ENCODE peak calls at places on chromosomes 11 and 22, in seven cellular contexts. V is frontal cortex; M is activated naive CD4-positive, alpha-beta T cell treated with Interleukin-2 at 50 U/mL for 16 hours; S is GM19239; P is dorsolateral prefrontal cortex; D is T-helper 2 cell; K is psoas muscle. N is an unnamed sample.

GRCh38 chr11:11501546-11502274 is 120.1 kb downstream of the GALNT18 start:
- DNase-seq in V (no peak), M (no peak), S (no peak), P (no peak), D (no peak), K (no peak), N (no peak)

GRCh38 chr11:120184946-120185677 is 25.7 kb upstream of the OAF start:
- DNase-seq in V (no peak), M (no peak), S (no peak), P (no peak), D (no peak), K (peak), N (no peak)

GRCh38 chr11:29260939-29261705 is 755.7 kb downstream of the KCNA4 start:
- DNase-seq in V (no peak), M (no peak), S (no peak), P (no peak), D (no peak), K (no peak), N (no peak)

GRCh38 chr22:45129703-45130524 is 33.8 kb upstream of the NUP50 start:
- DNase-seq in V (no peak), M (peak), S (peak), P (no peak), D (no peak), K (no peak), N (no peak)

GRCh38 chr11:60700689-60701508 is 1.5 kb downstream of the MS4A8 start:
- DNase-seq in V (no peak), M (no peak), S (no peak), P (no peak), D (no peak), K (no peak), N (no peak)

GRCh38 chr22:18066181-18066859 is 11.5 kb upstream of the PEX26 start:
- DNase-seq in V (no peak), M (no peak), S (no peak), P (no peak), D (no peak), K (no peak), N (no peak)

GRCh38 chr11:111540114-111540920 is at the start of gene LAYN:
- DNase-seq in V (peak), M (no peak), S (no peak), P (peak), D (no peak), K (peak), N (no peak)

GRCh38 chr11:75313457-75314272 is 37.8 kb downstream of the ARRB1 start:
- DNase-seq in V (no peak), M (no peak), S (no peak), P (no peak), D (no peak), K (peak), N (no peak)

GRCh38 chr11:134071306-134071705 is 2.4 kb downstream of the JAM3 start:
- DNase-seq in V (no peak), M (no peak), S (no peak), P (no peak), D (no peak), K (no peak), N (no peak)

GRCh38 chr11:119085523-119085878 is 820 bp downstream of the HMBS start:
- DNase-seq in V (no peak), M (peak), S (no peak), P (no peak), D (no peak), K (no peak), N (no peak)

GRCh38 chr11:74397531-74398243 is 546 bp downstream of the PGM2L1 start:
- DNase-seq in V (peak), M (peak), S (no peak), P (no peak), D (peak), K (no peak), N (no peak)

GRCh38 chr11:114399490-114399889 is 821 bp downstream of the C11orf71 start:
- DNase-seq in V (no peak), M (no peak), S (no peak), P (no peak), D (no peak), K (no peak), N (no peak)

GRCh38 chr22:42180349-42180842 is 49.8 kb upstream of the CYP2D6 start:
- DNase-seq in V (no peak), M (peak), S (no peak), P (peak), D (no peak), K (no peak), N (no peak)

GRCh38 chr11:118699508-118700220 is 20.2 kb upstream of the TREH start:
- DNase-seq in V (no peak), M (peak), S (no peak), P (no peak), D (no peak), K (no peak), N (no peak)

GRCh38 chr22:47370448-47371262 is 608.2 kb downstream of the TBC1D22A start:
- DNase-seq in V (no peak), M (no peak), S (no peak), P (no peak), D (no peak), K (no peak), N (no peak)

GRCh38 chr22:41201146-41201545 is 4.0 kb upstream of the L3MBTL2 start:
- DNase-seq in V (no peak), M (no peak), S (no peak), P (no peak), D (no peak), K (peak), N (no peak)

GRCh38 chr11:55942785-55943392 is 6.7 kb upstream of the OR5I1 start:
- DNase-seq in V (peak), M (no peak), S (no peak), P (no peak), D (no peak), K (no peak), N (no peak)

GRCh38 chr22:30326704-30327362 is at the start of gene TBC1D10A:
- DNase-seq in V (peak), M (peak), S (peak), P (peak), D (peak), K (peak), N (no peak)

GRCh38 chr11:9922806-9923205 is 258.9 kb downstream of the SWAP70 start:
- DNase-seq in V (no peak), M (no peak), S (no peak), P (no peak), D (no peak), K (no peak), N (no peak)

GRCh38 chr11:44659641-44660040 is 67.1 kb upstream of the TSPAN18 start:
- DNase-seq in V (peak), M (no peak), S (no peak), P (no peak), D (no peak), K (peak), N (no peak)

GRCh38 chr11:120112174-120112796 is 25.6 kb downstream of the TRIM29 start:
- DNase-seq in V (no peak), M (no peak), S (no peak), P (no peak), D (no peak), K (no peak), N (no peak)

GRCh38 chr11:20865161-20865560 is 195.8 kb downstream of the NELL1 start:
- DNase-seq in V (no peak), M (no peak), S (no peak), P (no peak), D (no peak), K (no peak), N (no peak)

GRCh38 chr11:105720096-105720495 is 110.2 kb downstream of the GRIA4 start:
- DNase-seq in V (no peak), M (no peak), S (no peak), P (no peak), D (no peak), K (no peak), N (no peak)

GRCh38 chr22:49321477-49322055 is 506.1 kb downstream of the BRD1 start:
- DNase-seq in V (no peak), M (no peak), S (no peak), P (peak), D (no peak), K (peak), N (no peak)

GRCh38 chr11:94737171-94737611 is 31.0 kb upstream of the AMOTL1 start:
- DNase-seq in V (no peak), M (no peak), S (no peak), P (no peak), D (no peak), K (no peak), N (no peak)

GRCh38 chr11:102323542-102324261 is 6.4 kb downstream of the BIRC3 start:
- DNase-seq in V (no peak), M (no peak), S (no peak), P (no peak), D (no peak), K (no peak), N (no peak)

GRCh38 chr22:17954200-17954859 is 70.0 kb downstream of the MICAL3 start:
- DNase-seq in V (no peak), M (no peak), S (no peak), P (no peak), D (no peak), K (no peak), N (no peak)

GRCh38 chr11:1343391-1344055 is 34.1 kb upstream of the TOLLIP start:
- DNase-seq in V (no peak), M (no peak), S (no peak), P (no peak), D (no peak), K (no peak), N (no peak)

GRCh38 chr22:27775087-27775697 is 26.4 kb downstream of the MN1 start:
- DNase-seq in V (no peak), M (no peak), S (no peak), P (no peak), D (no peak), K (peak), N (no peak)

GRCh38 chr22:45518580-45518991 is 15.9 kb downstream of the FBLN1 start:
- DNase-seq in V (no peak), M (no peak), S (no peak), P (no peak), D (no peak), K (no peak), N (no peak)

GRCh38 chr11:88402192-88402715 is 64.7 kb upstream of the CTSC start:
- DNase-seq in V (no peak), M (no peak), S (no peak), P (no peak), D (no peak), K (no peak), N (peak)

GRCh38 chr11:46936138-46937110 is at the start of gene CSTPP1:
- DNase-seq in V (peak), M (peak), S (peak), P (peak), D (peak), K (peak), N (peak)

GRCh38 chr11:116642902-116643301 is 129.9 kb downstream of the BUD13 start:
- DNase-seq in V (no peak), M (no peak), S (no peak), P (no peak), D (no peak), K (no peak), N (no peak)

GRCh38 chr22:26887456-26887855 is 230.1 kb downstream of the MIAT start:
- DNase-seq in V (no peak), M (no peak), S (no peak), P (no peak), D (no peak), K (no peak), N (no peak)

GRCh38 chr11:71145368-71145767 is 107.0 kb downstream of the SHANK2 start:
- DNase-seq in V (no peak), M (no peak), S (no peak), P (no peak), D (no peak), K (no peak), N (no peak)